ENCODE peak calls at places on chromosomes 1 and 21, in six cellular contexts. Z, W, T, E, C and A are unnamed samples.
A peak's percentile ranks its signal among the peaks of the same experiment; 100 is the strongest.

GRCh38 chr1:38179423-38179822 is 132.8 kb upstream of the POU3F1 start:
- DNase-seq in Z (no peak), W (no peak), T (no peak), E (no peak), C (no peak), A (peak; percentile 8)

GRCh38 chr1:29461115-29461739 is 224.9 kb downstream of the PTPRU start:
- DNase-seq in Z (no peak), W (peak; percentile 25), T (no peak), E (no peak), C (no peak), A (no peak)

GRCh38 chr1:55720243-55720642 is 505.1 kb upstream of the USP24 start:
- DNase-seq in Z (peak; percentile 77), W (no peak), T (no peak), E (no peak), C (peak; percentile 51), A (no peak)

GRCh38 chr1:103275725-103276124 is 167.4 kb upstream of the COL11A1 start:
- DNase-seq in Z (no peak), W (no peak), T (no peak), E (no peak), C (no peak), A (no peak)

GRCh38 chr1:2590233-2591141 is 3.9 kb downstream of the PRXL2B start:
- DNase-seq in Z (no peak), W (peak; percentile 53), T (no peak), E (no peak), C (no peak), A (no peak)

GRCh38 chr1:150620919-150621318 is 8.5 kb downstream of the ENSA start:
- DNase-seq in Z (no peak), W (no peak), T (no peak), E (no peak), C (no peak), A (no peak)

GRCh38 chr1:246425139-246425794 is 81.8 kb downstream of the SMYD3 start:
- DNase-seq in Z (no peak), W (no peak), T (no peak), E (no peak), C (no peak), A (no peak)

GRCh38 chr1:153678519-153679336 is at the start of gene NPR1:
- DNase-seq in Z (peak; percentile 80), W (peak; percentile 83), T (peak; percentile 69), E (no peak), C (peak; percentile 69), A (peak; percentile 49)

GRCh38 chr1:246396322-246396721 is 110.8 kb downstream of the SMYD3 start:
- DNase-seq in Z (no peak), W (no peak), T (no peak), E (no peak), C (no peak), A (no peak)

GRCh38 chr1:17765444-17766411 is 10.6 kb downstream of the ACTL8 start:
- DNase-seq in Z (no peak), W (no peak), T (no peak), E (no peak), C (no peak), A (no peak)

GRCh38 chr1:15902882-15903281 is 55.4 kb downstream of the SPEN start:
- DNase-seq in Z (no peak), W (no peak), T (no peak), E (no peak), C (no peak), A (no peak)

GRCh38 chr1:87115317-87115885 is 201.0 kb downstream of the HS2ST1 start:
- DNase-seq in Z (no peak), W (no peak), T (no peak), E (no peak), C (no peak), A (no peak)

GRCh38 chr1:99942723-99943122 is 27.1 kb upstream of the SLC35A3 start:
- DNase-seq in Z (no peak), W (no peak), T (no peak), E (no peak), C (no peak), A (no peak)

GRCh38 chr1:179178135-179178630 is 51.3 kb downstream of the ABL2 start:
- DNase-seq in Z (no peak), W (no peak), T (no peak), E (no peak), C (no peak), A (no peak)
- H3K27ac ChIP-seq in Z (no peak overlapping the region), W (no peak overlapping the region), T (no peak overlapping the region), E (no peak overlapping the region), C (no peak overlapping the region), A (no peak overlapping the region)

GRCh38 chr1:40239626-40240025 is 8.1 kb upstream of the TMCO2 start:
- DNase-seq in Z (no peak), W (no peak), T (no peak), E (no peak), C (no peak), A (no peak)
- TF ChIP-seq POLR2A in Z (no peak), W (no peak), T (no peak), E (peak; percentile 8), C (no peak), A (no peak)

DNA sequence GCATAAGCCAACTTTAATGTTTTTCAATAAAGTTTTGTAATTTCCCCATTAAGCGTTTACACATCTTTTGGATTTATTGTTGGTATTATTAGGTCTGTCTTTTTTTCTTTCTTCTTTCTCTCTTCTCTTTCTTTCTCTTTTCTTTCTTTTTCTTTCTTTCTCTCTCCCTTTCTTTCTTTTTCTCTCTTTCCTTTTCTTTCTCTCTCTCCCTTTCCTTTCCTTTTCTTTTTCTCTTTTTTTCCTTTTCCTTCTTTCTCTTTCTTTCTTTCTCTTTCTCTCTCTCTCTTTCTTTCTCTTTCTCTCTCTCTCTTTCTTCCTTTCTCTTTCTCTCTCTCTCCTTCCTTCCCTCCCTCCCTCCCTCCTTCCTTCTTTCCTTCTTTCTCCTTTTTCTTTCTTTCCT is 31.3 kb downstream of the ERRFI1 start:
- DNase-seq in Z (no peak), W (no peak), T (no peak), E (no peak), C (no peak), A (no peak)
- H3K27ac ChIP-seq in Z (no peak overlapping the region), W (no peak overlapping the region), T (no peak overlapping the region), E (no peak overlapping the region), C (no peak overlapping the region), A (no peak overlapping the region)

GRCh38 chr21:17512245-17513213 is at the start of gene CXADR:
- DNase-seq in Z (peak; percentile 47), W (peak; percentile 73), T (peak; percentile 44), E (peak; percentile 77), C (peak; percentile 90), A (peak; percentile 95)
- TF ChIP-seq POLR2A in Z (no peak), W (no peak), T (no peak), E (no peak), C (no peak), A (peak; percentile 91)

DNA sequence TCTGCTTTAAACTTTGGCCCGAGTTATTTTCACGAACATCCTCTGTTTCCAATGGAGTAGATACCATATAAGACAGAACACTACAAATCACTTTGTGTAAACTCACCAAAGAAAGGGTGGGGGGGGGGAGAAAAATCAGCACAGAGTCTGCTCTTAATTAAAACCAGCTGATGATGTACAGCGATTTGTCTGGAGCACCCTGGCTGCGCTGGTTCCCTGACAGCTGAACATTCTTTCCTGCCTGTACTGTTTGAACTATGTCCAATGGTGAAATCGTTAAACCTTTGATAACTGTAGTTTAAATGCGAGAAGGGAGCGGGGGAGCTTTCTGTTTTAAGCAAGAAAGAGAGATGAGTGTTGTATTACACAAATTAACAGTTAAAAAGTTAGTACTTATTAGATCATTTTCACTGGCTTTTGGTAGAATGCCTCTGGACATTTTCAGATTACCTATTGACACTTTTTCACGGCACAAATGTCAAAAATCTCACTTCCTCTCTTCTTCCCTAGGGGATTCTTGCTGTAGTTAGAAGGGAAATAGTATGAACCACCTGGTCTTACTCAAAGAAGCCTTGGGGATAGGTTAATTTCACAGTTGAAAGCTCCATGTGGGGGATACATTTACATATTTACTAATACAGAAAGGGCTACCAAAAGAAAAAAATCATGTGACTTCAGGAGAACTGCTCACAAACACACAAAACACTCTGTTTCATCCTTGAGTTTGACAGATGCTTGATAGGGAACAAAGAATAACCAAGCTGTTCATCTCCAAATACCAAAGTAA is 140.2 kb upstream of the RUNX1 start:
- DNase-seq in Z (peak; percentile 62), W (no peak), T (peak; percentile 46), E (no peak), C (no peak), A (peak; percentile 30)
- H3K27ac ChIP-seq in Z (no peak overlapping the region), W (no peak overlapping the region), T (no peak overlapping the region), E (no peak overlapping the region), C (no peak overlapping the region), A (no peak overlapping the region)

DNA sequence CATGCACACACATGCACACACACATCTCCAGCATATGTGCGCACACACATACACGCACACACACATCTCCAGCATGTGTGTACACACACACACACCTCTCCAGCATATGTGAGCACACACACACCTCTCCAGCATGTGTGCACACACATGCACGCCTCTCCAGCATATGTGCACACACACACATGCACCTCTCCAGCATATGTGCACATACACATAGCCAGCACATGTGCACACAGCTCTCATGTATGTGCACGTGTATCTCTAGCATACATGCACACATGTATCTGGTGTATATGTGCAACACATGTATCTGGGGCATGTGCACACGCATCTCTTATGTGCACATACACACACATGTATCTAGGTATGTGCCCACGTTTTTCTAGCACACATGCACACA is 57.9 kb downstream of the SLC19A1 start:
- DNase-seq in Z (no peak), W (no peak), T (no peak), E (no peak), C (no peak), A (no peak)
- TF ChIP-seq POLR2A in Z (no peak), W (no peak), T (no peak), E (no peak), C (no peak), A (no peak)